ENCODE peak calls at places on chromosomes 3 and 15, in six cellular contexts. U is SW 1271, N is fibroblast of lung, P is fibroblast of mammary gland, Z is progenitor cell of endocrine pancreas, W is pulmonary artery endothelial cell. X is an unnamed sample.

GRCh38 chr3:46866720-46867549 is 3.7 kb upstream of the MYL3 start:
- DNase-seq in U (no peak), N (peak), P (peak), Z (peak), W (no peak), X (peak)

GRCh38 chr3:98921957-98922356 is 20.5 kb upstream of the DCBLD2 start:
- DNase-seq in U (no peak), N (no peak), P (no peak), Z (no peak), W (no peak), X (no peak)

GRCh38 chr3:69250014-69250413 is 127.6 kb upstream of the LMOD3 start:
- DNase-seq in U (no peak), N (peak), P (peak), Z (peak), W (no peak), X (peak)

GRCh38 chr3:127697531-127698240 is 24.9 kb downstream of the ABTB1 start:
- DNase-seq in U (no peak), N (peak), P (peak), Z (no peak), W (peak), X (peak)

GRCh38 chr15:73844356-73844755 is 29.0 kb upstream of the TBC1D21 start:
- DNase-seq in U (no peak), N (no peak), P (peak), Z (no peak), W (no peak), X (no peak)

GRCh38 chr15:66004618-66005262 is 135.4 kb downstream of the RAB11A start:
- DNase-seq in U (no peak), N (peak), P (peak), Z (peak), W (no peak), X (no peak)

GRCh38 chr15:95162967-95163531 is 931.7 kb downstream of the MCTP2 start:
- DNase-seq in U (no peak), N (peak), P (peak), Z (no peak), W (no peak), X (no peak)

GRCh38 chr15:74616996-74617395 is 1.4 kb downstream of the CLK3 start:
- DNase-seq in U (no peak), N (no peak), P (no peak), Z (no peak), W (no peak), X (no peak)

GRCh38 chr3:100030346-100030745 is 84.0 kb downstream of the FILIP1L start:
- DNase-seq in U (no peak), N (no peak), P (peak), Z (no peak), W (no peak), X (no peak)

GRCh38 chr15:66497502-66498455 is at the start of gene SNAPC5:
- DNase-seq in U (peak), N (peak), P (peak), Z (peak), W (peak), X (peak)

GRCh38 chr3:123028233-123028828 is 768 bp upstream of the SEMA5B start:
- DNase-seq in U (peak), N (peak), P (peak), Z (no peak), W (no peak), X (peak)

GRCh38 chr15:51450001-51450400 is 108.5 kb downstream of the GLDN start:
- DNase-seq in U (no peak), N (no peak), P (no peak), Z (no peak), W (no peak), X (no peak)

GRCh38 chr3:179840985-179841384 is 188.1 kb downstream of the USP13 start:
- DNase-seq in U (no peak), N (peak), P (peak), Z (no peak), W (no peak), X (no peak)

GRCh38 chr3:69451594-69451993 is 65.7 kb upstream of the FRMD4B start:
- DNase-seq in U (no peak), N (peak), P (no peak), Z (no peak), W (no peak), X (no peak)

GRCh38 chr3:104359546-104359945 is 1007.2 kb upstream of the ALCAM start:
- DNase-seq in U (peak), N (peak), P (peak), Z (no peak), W (no peak), X (no peak)

GRCh38 chr15:100242989-100243388 is 98.8 kb downstream of the ADAMTS17 start:
- DNase-seq in U (no peak), N (no peak), P (no peak), Z (no peak), W (no peak), X (no peak)

GRCh38 chr3:192514081-192514753 is 213.1 kb downstream of the FGF12 start:
- DNase-seq in U (no peak), N (peak), P (peak), Z (peak), W (no peak), X (no peak)

GRCh38 chr15:25624504-25625172 is 185.8 kb upstream of the UBE3A start:
- DNase-seq in U (no peak), N (no peak), P (no peak), Z (no peak), W (no peak), X (no peak)

GRCh38 chr3:188242426-188243123 is 88.6 kb downstream of the LPP start:
- DNase-seq in U (no peak), N (no peak), P (no peak), Z (no peak), W (no peak), X (no peak)

GRCh38 chr3:192866804-192867203 is 50.9 kb downstream of the MB21D2 start:
- DNase-seq in U (no peak), N (no peak), P (no peak), Z (no peak), W (no peak), X (no peak)

GRCh38 chr3:71117572-71118247 is 465.8 kb downstream of the FOXP1 start:
- DNase-seq in U (no peak), N (peak), P (peak), Z (no peak), W (no peak), X (no peak)

GRCh38 chr15:92079047-92079446 is 225.5 kb downstream of the SLCO3A1 start:
- DNase-seq in U (peak), N (peak), P (peak), Z (no peak), W (no peak), X (no peak)

GRCh38 chr3:197811343-197811742 is 20.3 kb downstream of the LRCH3 start:
- DNase-seq in U (no peak), N (peak), P (peak), Z (no peak), W (no peak), X (peak)